ENCODE peak calls at places on chromosomes 6 and 20, in four cellular contexts. R is PC-9, Y is RWPE1, F is upper lobe of right lung. Q is an unnamed sample.
A peak's percentile ranks its signal among the peaks of the same experiment; 100 is the strongest.

GRCh38 chr6:4378319-4378996 is 243.1 kb upstream of the ECI2 start:
- DNase-seq in R (no peak), Y (no peak), F (no peak), Q (no peak)

GRCh38 chr6:91633374-91634184 is 1046.7 kb upstream of the MAP3K7 start:
- DNase-seq in R (no peak), Y (no peak), F (no peak), Q (no peak)

GRCh38 chr6:90860822-90861601 is 274.1 kb upstream of the MAP3K7 start:
- DNase-seq in R (no peak), Y (no peak), F (no peak), Q (no peak)

GRCh38 chr20:11047559-11047958 is 373.8 kb upstream of the JAG1 start:
- DNase-seq in R (peak; percentile 65), Y (peak; percentile 38), F (no peak), Q (peak; percentile 72)

GRCh38 chr20:41259309-41259708 is 58.2 kb downstream of the ZHX3 start:
- DNase-seq in R (no peak), Y (no peak), F (no peak), Q (no peak)

GRCh38 chr6:57193177-57193576 is 21.1 kb downstream of the BAG2 start:
- DNase-seq in R (no peak), Y (no peak), F (no peak), Q (no peak)

GRCh38 chr6:157576621-157577390 is 195.8 kb downstream of the ZDHHC14 start:
- DNase-seq in R (no peak), Y (no peak), F (no peak), Q (no peak)

GRCh38 chr6:15544321-15544900 is 118.4 kb downstream of the DTNBP1 start:
- DNase-seq in R (no peak), Y (no peak), F (no peak), Q (no peak)

GRCh38 chr20:57522380-57522973 is 2.5 kb downstream of the CTCFL start:
- DNase-seq in R (no peak), Y (no peak), F (no peak), Q (no peak)

GRCh38 chr20:11847827-11848226 is 69.9 kb upstream of the BTBD3 start:
- DNase-seq in R (no peak), Y (no peak), F (no peak), Q (no peak)

GRCh38 chr6:31814677-31815024 is 432 bp downstream of the HSPA1L start:
- DNase-seq in R (peak; percentile 97), Y (peak; percentile 97), F (peak; percentile 95), Q (peak; percentile 93)

GRCh38 chr6:4581468-4582420 is 194.5 kb upstream of the CDYL start:
- DNase-seq in R (peak; percentile 39), Y (no peak), F (no peak), Q (no peak)

GRCh38 chr6:42100029-42100901 is 42.2 kb downstream of the C6orf132 start:
- DNase-seq in R (no peak), Y (peak; percentile 44), F (no peak), Q (no peak)

GRCh38 chr6:103893082-103893481 is 966.6 kb downstream of the HACE1 start:
- DNase-seq in R (no peak), Y (no peak), F (no peak), Q (no peak)

GRCh38 chr6:146028250-146028789 is 542 bp upstream of the GRM1 start:
- DNase-seq in R (no peak), Y (peak; percentile 71), F (peak; percentile 80), Q (peak; percentile 0)

GRCh38 chr6:8182209-8182845 is 80.0 kb upstream of the EEF1E1 start:
- DNase-seq in R (no peak), Y (no peak), F (no peak), Q (no peak)
- H3K27ac ChIP-seq in R (no peak overlapping the region), Y (no peak overlapping the region), F (no peak overlapping the region), Q (no peak overlapping the region)

DNA sequence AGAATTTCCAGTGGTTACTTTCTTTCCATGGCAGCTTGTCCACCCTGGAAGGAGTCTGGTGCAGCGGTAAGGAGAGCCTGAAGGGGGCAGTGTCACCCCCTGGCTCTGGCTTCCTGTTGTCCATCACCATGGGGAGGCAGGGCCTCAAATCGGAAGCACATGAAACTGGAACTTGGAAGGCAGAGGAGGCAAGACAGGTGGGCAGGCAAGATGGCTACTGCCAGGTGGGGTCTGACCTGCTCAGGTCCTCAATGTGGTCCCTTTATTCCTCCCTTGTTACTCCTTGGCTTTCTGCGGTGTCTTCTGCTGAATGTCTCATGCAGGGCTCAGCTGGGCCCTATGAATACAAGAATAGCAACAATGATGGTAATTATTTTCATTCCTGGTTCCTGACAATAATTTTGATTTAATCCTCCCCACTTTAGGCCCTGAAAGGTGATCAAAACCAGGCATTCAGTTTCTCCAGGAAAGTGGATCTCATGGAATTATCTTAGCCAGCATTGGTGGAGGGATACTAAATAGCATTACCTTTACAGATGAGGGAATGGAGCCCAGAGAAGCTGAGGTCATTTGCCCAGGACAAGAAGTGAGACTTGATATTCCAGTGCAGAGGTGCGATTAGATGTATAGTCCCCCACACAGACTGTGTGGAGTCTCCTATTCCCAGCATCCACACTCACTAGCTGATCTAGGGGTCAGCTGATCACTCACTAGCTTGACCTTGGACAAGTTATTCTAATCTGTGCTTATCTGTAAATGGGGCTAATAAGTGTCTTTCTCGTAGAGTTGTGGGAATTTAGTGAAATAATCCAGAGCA is 17.6 kb upstream of the SNAI1 start:
- DNase-seq in R (peak; percentile 52), Y (peak; percentile 60), F (no peak), Q (no peak)
- H3K27ac ChIP-seq in R (no peak overlapping the region), Y (no peak overlapping the region), F (no peak overlapping the region), Q (peak overlapping the region; percentile 58)

GRCh38 chr6:116011096-116011401 is 49.6 kb downstream of the FRK start:
- DNase-seq in R (no peak), Y (no peak), F (no peak), Q (no peak)

GRCh38 chr6:116010400-116011095 is 50.1 kb downstream of the FRK start:
- DNase-seq in R (peak; percentile 65), Y (peak; percentile 31), F (peak; percentile 67), Q (peak; percentile 12)

GRCh38 chr6:116012471-116012949 is 48.2 kb downstream of the FRK start:
- DNase-seq in R (peak; percentile 62), Y (no peak), F (no peak), Q (no peak)

GRCh38 chr6:116011520-116011919 is 49.2 kb downstream of the FRK start:
- DNase-seq in R (peak; percentile 92), Y (peak; percentile 68), F (no peak), Q (peak; percentile 74)

GRCh38 chr6:116012966-116013365 is 47.7 kb downstream of the FRK start:
- DNase-seq in R (peak; percentile 69), Y (peak; percentile 8), F (no peak), Q (no peak)
- H3K27ac ChIP-seq in R (peak overlapping the region; percentile 41), Y (no peak overlapping the region), F (no peak overlapping the region), Q (peak overlapping the region; percentile 50)

GRCh38 chr20:47293524-47294157 is 62.9 kb downstream of the ZMYND8 start:
- DNase-seq in R (no peak), Y (no peak), F (no peak), Q (no peak)
- H3K27ac ChIP-seq in R (no peak overlapping the region), Y (peak overlapping the region; percentile 45), F (no peak overlapping the region), Q (no peak overlapping the region)

GRCh38 chr6:159837511-159837910 is 37.4 kb downstream of the PNLDC1 start:
- DNase-seq in R (no peak), Y (no peak), F (no peak), Q (no peak)

GRCh38 chr6:159833997-159834601 is 34.0 kb downstream of the PNLDC1 start:
- DNase-seq in R (no peak), Y (no peak), F (no peak), Q (no peak)

GRCh38 chr6:159838020-159838744 is 38.1 kb downstream of the PNLDC1 start:
- DNase-seq in R (no peak), Y (no peak), F (no peak), Q (no peak)

GRCh38 chr6:159837141-159837490 is 37.0 kb downstream of the PNLDC1 start:
- DNase-seq in R (no peak), Y (no peak), F (no peak), Q (no peak)

GRCh38 chr6:159836294-159837140 is 36.4 kb downstream of the PNLDC1 start:
- DNase-seq in R (no peak), Y (no peak), F (no peak), Q (no peak)
- H3K27ac ChIP-seq in R (no peak overlapping the region), Y (no peak overlapping the region), F (no peak overlapping the region), Q (no peak overlapping the region)

GRCh38 chr6:108650781-108651180 is 90.1 kb downstream of the FOXO3 start:
- DNase-seq in R (peak; percentile 81), Y (peak; percentile 69), F (no peak), Q (no peak)
- H3K27ac ChIP-seq in R (peak overlapping the region; percentile 37), Y (no peak overlapping the region), F (peak overlapping the region; percentile 74), Q (peak overlapping the region; percentile 72)

GRCh38 chr6:150857062-150857905 is 8.2 kb upstream of the MTHFD1L start:
- DNase-seq in R (peak; percentile 84), Y (peak; percentile 82), F (no peak), Q (peak; percentile 61)
- H3K27ac ChIP-seq in R (peak overlapping the region; percentile 81), Y (peak overlapping the region; percentile 90), F (peak overlapping the region; percentile 70), Q (peak overlapping the region; percentile 92)

GRCh38 chr6:139533573-139534471 is 159.4 kb upstream of the CITED2 start:
- DNase-seq in R (no peak), Y (no peak), F (peak; percentile 71), Q (no peak)
- H3K27ac ChIP-seq in R (no peak overlapping the region), Y (no peak overlapping the region), F (peak overlapping the region; percentile 79), Q (peak overlapping the region; percentile 18)

GRCh38 chr20:23205221-23205620 is 119.1 kb upstream of the CD93 start:
- DNase-seq in R (no peak), Y (no peak), F (no peak), Q (no peak)
- H3K27ac ChIP-seq in R (no peak overlapping the region), Y (no peak overlapping the region), F (no peak overlapping the region), Q (no peak overlapping the region)

Q was measured in epithelial cell of prostate.